ENCODE peak calls at places on chromosomes 12 and 14, in six cellular contexts. One of them, this sample, is unnamed.

GRCh38 chr12:43282106-43282505 is 269.9 kb downstream of the ADAMTS20 start:
- DNase-seq in stimulated activated CD8-positive, alpha-beta memory T cell treated with anti-CD3 and anti-CD28 coated beads, Interleukin-15, amount 100 ng/mL, for 1 hour: no peak
- DNase-seq in AG04450: no peak
- DNase-seq in brain microvascular endothelial cell: no peak
- DNase-seq in EL: peak
- DNase-seq in NCI-H2029 treated with DMSO at 0.1 percent for 48 hours: no peak
- DNase-seq in this sample: no peak

GRCh38 chr12:67541625-67541991 is 106.9 kb upstream of the DYRK2 start:
- DNase-seq in AG04450: no peak
- DNase-seq in NCI-H2029 treated with DMSO at 0.1 percent for 48 hours: peak
- DNase-seq in stimulated activated CD8-positive, alpha-beta memory T cell treated with anti-CD3 and anti-CD28 coated beads, Interleukin-15, amount 100 ng/mL, for 1 hour: no peak
- DNase-seq in brain microvascular endothelial cell: no peak
- DNase-seq in EL: no peak
- DNase-seq in this sample: no peak

GRCh38 chr12:96510306-96510764 is 21.0 kb downstream of the CFAP54 start:
- DNase-seq in AG04450: no peak
- DNase-seq in stimulated activated CD8-positive, alpha-beta memory T cell treated with anti-CD3 and anti-CD28 coated beads, Interleukin-15, amount 100 ng/mL, for 1 hour: no peak
- DNase-seq in brain microvascular endothelial cell: no peak
- DNase-seq in EL: no peak
- DNase-seq in NCI-H2029 treated with DMSO at 0.1 percent for 48 hours: no peak
- DNase-seq in this sample: no peak

GRCh38 chr12:120369476-120370342 is 745 bp upstream of the MSI1 start:
- DNase-seq in EL: no peak
- DNase-seq in brain microvascular endothelial cell: no peak
- DNase-seq in stimulated activated CD8-positive, alpha-beta memory T cell treated with anti-CD3 and anti-CD28 coated beads, Interleukin-15, amount 100 ng/mL, for 1 hour: no peak
- DNase-seq in NCI-H2029 treated with DMSO at 0.1 percent for 48 hours: no peak
- DNase-seq in AG04450: no peak
- DNase-seq in this sample: no peak

GRCh38 chr14:89397569-89397968 is 19.5 kb downstream of the FOXN3 start:
- DNase-seq in stimulated activated CD8-positive, alpha-beta memory T cell treated with anti-CD3 and anti-CD28 coated beads, Interleukin-15, amount 100 ng/mL, for 1 hour: no peak
- DNase-seq in brain microvascular endothelial cell: no peak
- DNase-seq in NCI-H2029 treated with DMSO at 0.1 percent for 48 hours: no peak
- DNase-seq in EL: no peak
- DNase-seq in AG04450: no peak
- DNase-seq in this sample: no peak

GRCh38 chr14:99191663-99192621 is 80.1 kb downstream of the BCL11B start:
- DNase-seq in AG04450: no peak
- DNase-seq in brain microvascular endothelial cell: peak
- DNase-seq in stimulated activated CD8-positive, alpha-beta memory T cell treated with anti-CD3 and anti-CD28 coated beads, Interleukin-15, amount 100 ng/mL, for 1 hour: no peak
- DNase-seq in EL: peak
- DNase-seq in NCI-H2029 treated with DMSO at 0.1 percent for 48 hours: peak
- DNase-seq in this sample: no peak

GRCh38 chr14:53951661-53952265 is 4.9 kb downstream of the BMP4 start:
- DNase-seq in EL: no peak
- DNase-seq in brain microvascular endothelial cell: no peak
- DNase-seq in stimulated activated CD8-positive, alpha-beta memory T cell treated with anti-CD3 and anti-CD28 coated beads, Interleukin-15, amount 100 ng/mL, for 1 hour: no peak
- DNase-seq in AG04450: no peak
- DNase-seq in NCI-H2029 treated with DMSO at 0.1 percent for 48 hours: no peak
- DNase-seq in this sample: no peak

GRCh38 chr12:25323774-25324086 is 73.0 kb upstream of the KRAS start:
- DNase-seq in AG04450: no peak
- DNase-seq in brain microvascular endothelial cell: no peak
- DNase-seq in EL: no peak
- DNase-seq in stimulated activated CD8-positive, alpha-beta memory T cell treated with anti-CD3 and anti-CD28 coated beads, Interleukin-15, amount 100 ng/mL, for 1 hour: no peak
- DNase-seq in NCI-H2029 treated with DMSO at 0.1 percent for 48 hours: no peak
- DNase-seq in this sample: no peak

GRCh38 chr14:89445252-89445973 is 28.4 kb upstream of the FOXN3 start:
- DNase-seq in stimulated activated CD8-positive, alpha-beta memory T cell treated with anti-CD3 and anti-CD28 coated beads, Interleukin-15, amount 100 ng/mL, for 1 hour: no peak
- DNase-seq in NCI-H2029 treated with DMSO at 0.1 percent for 48 hours: no peak
- DNase-seq in brain microvascular endothelial cell: no peak
- DNase-seq in AG04450: no peak
- DNase-seq in EL: peak
- DNase-seq in this sample: no peak

GRCh38 chr14:103496776-103497175 is 25.9 kb downstream of the CKB start:
- DNase-seq in EL: no peak
- DNase-seq in NCI-H2029 treated with DMSO at 0.1 percent for 48 hours: no peak
- DNase-seq in brain microvascular endothelial cell: no peak
- DNase-seq in AG04450: no peak
- DNase-seq in stimulated activated CD8-positive, alpha-beta memory T cell treated with anti-CD3 and anti-CD28 coated beads, Interleukin-15, amount 100 ng/mL, for 1 hour: no peak
- DNase-seq in this sample: no peak

GRCh38 chr12:45284096-45284901 is 68.4 kb downstream of the ANO6 start:
- DNase-seq in EL: peak
- DNase-seq in AG04450: peak
- DNase-seq in NCI-H2029 treated with DMSO at 0.1 percent for 48 hours: no peak
- DNase-seq in stimulated activated CD8-positive, alpha-beta memory T cell treated with anti-CD3 and anti-CD28 coated beads, Interleukin-15, amount 100 ng/mL, for 1 hour: no peak
- DNase-seq in brain microvascular endothelial cell: peak
- DNase-seq in this sample: no peak

GRCh38 chr12:13313886-13314285 is 117.4 kb downstream of the EMP1 start:
- DNase-seq in stimulated activated CD8-positive, alpha-beta memory T cell treated with anti-CD3 and anti-CD28 coated beads, Interleukin-15, amount 100 ng/mL, for 1 hour: no peak
- DNase-seq in EL: no peak
- DNase-seq in AG04450: no peak
- DNase-seq in brain microvascular endothelial cell: no peak
- DNase-seq in NCI-H2029 treated with DMSO at 0.1 percent for 48 hours: no peak
- DNase-seq in this sample: no peak

GRCh38 chr12:18277196-18277595 is 15.9 kb downstream of the PIK3C2G start:
- DNase-seq in NCI-H2029 treated with DMSO at 0.1 percent for 48 hours: no peak
- DNase-seq in stimulated activated CD8-positive, alpha-beta memory T cell treated with anti-CD3 and anti-CD28 coated beads, Interleukin-15, amount 100 ng/mL, for 1 hour: no peak
- DNase-seq in brain microvascular endothelial cell: no peak
- DNase-seq in AG04450: no peak
- DNase-seq in EL: no peak
- DNase-seq in this sample: no peak

GRCh38 chr14:73250781-73251500 is 13.6 kb downstream of the PAPLN start:
- DNase-seq in NCI-H2029 treated with DMSO at 0.1 percent for 48 hours: no peak
- DNase-seq in brain microvascular endothelial cell: no peak
- DNase-seq in AG04450: no peak
- DNase-seq in stimulated activated CD8-positive, alpha-beta memory T cell treated with anti-CD3 and anti-CD28 coated beads, Interleukin-15, amount 100 ng/mL, for 1 hour: no peak
- DNase-seq in EL: no peak
- DNase-seq in this sample: no peak

GRCh38 chr12:20716985-20717384 is 21.9 kb downstream of the SLCO1C1 start:
- DNase-seq in stimulated activated CD8-positive, alpha-beta memory T cell treated with anti-CD3 and anti-CD28 coated beads, Interleukin-15, amount 100 ng/mL, for 1 hour: no peak
- DNase-seq in brain microvascular endothelial cell: no peak
- DNase-seq in NCI-H2029 treated with DMSO at 0.1 percent for 48 hours: no peak
- DNase-seq in AG04450: no peak
- DNase-seq in EL: no peak
- DNase-seq in this sample: no peak

GRCh38 chr14:72649603-72650227 is 244.2 kb downstream of the DPF3 start:
- DNase-seq in brain microvascular endothelial cell: no peak
- DNase-seq in NCI-H2029 treated with DMSO at 0.1 percent for 48 hours: no peak
- DNase-seq in EL: no peak
- DNase-seq in stimulated activated CD8-positive, alpha-beta memory T cell treated with anti-CD3 and anti-CD28 coated beads, Interleukin-15, amount 100 ng/mL, for 1 hour: no peak
- DNase-seq in AG04450: no peak
- DNase-seq in this sample: no peak

GRCh38 chr14:73290279-73290678 is 53.0 kb downstream of the PAPLN start:
- DNase-seq in brain microvascular endothelial cell: no peak
- DNase-seq in EL: no peak
- DNase-seq in stimulated activated CD8-positive, alpha-beta memory T cell treated with anti-CD3 and anti-CD28 coated beads, Interleukin-15, amount 100 ng/mL, for 1 hour: no peak
- DNase-seq in NCI-H2029 treated with DMSO at 0.1 percent for 48 hours: no peak
- DNase-seq in AG04450: no peak
- DNase-seq in this sample: peak

GRCh38 chr14:61188196-61188595 is 92.9 kb downstream of the TMEM30B start:
- DNase-seq in brain microvascular endothelial cell: peak
- DNase-seq in AG04450: no peak
- DNase-seq in NCI-H2029 treated with DMSO at 0.1 percent for 48 hours: no peak
- DNase-seq in EL: peak
- DNase-seq in stimulated activated CD8-positive, alpha-beta memory T cell treated with anti-CD3 and anti-CD28 coated beads, Interleukin-15, amount 100 ng/mL, for 1 hour: no peak
- DNase-seq in this sample: no peak

GRCh38 chr14:23579739-23580138 is 1.1 kb upstream of the JPH4 start:
- DNase-seq in stimulated activated CD8-positive, alpha-beta memory T cell treated with anti-CD3 and anti-CD28 coated beads, Interleukin-15, amount 100 ng/mL, for 1 hour: no peak
- DNase-seq in EL: no peak
- DNase-seq in NCI-H2029 treated with DMSO at 0.1 percent for 48 hours: no peak
- DNase-seq in brain microvascular endothelial cell: no peak
- DNase-seq in AG04450: no peak
- DNase-seq in this sample: no peak

GRCh38 chr14:53180272-53181221 is 27.4 kb upstream of the DDHD1 start:
- DNase-seq in AG04450: no peak
- DNase-seq in EL: peak
- DNase-seq in NCI-H2029 treated with DMSO at 0.1 percent for 48 hours: no peak
- DNase-seq in brain microvascular endothelial cell: peak
- DNase-seq in stimulated activated CD8-positive, alpha-beta memory T cell treated with anti-CD3 and anti-CD28 coated beads, Interleukin-15, amount 100 ng/mL, for 1 hour: no peak
- DNase-seq in this sample: no peak

GRCh38 chr12:90953956-90954421 is 987 bp downstream of the CCER1 start:
- DNase-seq in EL: no peak
- DNase-seq in brain microvascular endothelial cell: no peak
- DNase-seq in NCI-H2029 treated with DMSO at 0.1 percent for 48 hours: no peak
- DNase-seq in AG04450: no peak
- DNase-seq in stimulated activated CD8-positive, alpha-beta memory T cell treated with anti-CD3 and anti-CD28 coated beads, Interleukin-15, amount 100 ng/mL, for 1 hour: no peak
- DNase-seq in this sample: no peak

GRCh38 chr12:57401165-57401564 is 29.7 kb downstream of the R3HDM2 start:
- DNase-seq in NCI-H2029 treated with DMSO at 0.1 percent for 48 hours: peak
- DNase-seq in EL: no peak
- DNase-seq in brain microvascular endothelial cell: no peak
- DNase-seq in AG04450: no peak
- DNase-seq in stimulated activated CD8-positive, alpha-beta memory T cell treated with anti-CD3 and anti-CD28 coated beads, Interleukin-15, amount 100 ng/mL, for 1 hour: no peak
- DNase-seq in this sample: no peak

GRCh38 chr14:61555056-61555838 is 140.1 kb upstream of the HIF1A start:
- DNase-seq in NCI-H2029 treated with DMSO at 0.1 percent for 48 hours: no peak
- DNase-seq in brain microvascular endothelial cell: no peak
- DNase-seq in EL: peak
- DNase-seq in stimulated activated CD8-positive, alpha-beta memory T cell treated with anti-CD3 and anti-CD28 coated beads, Interleukin-15, amount 100 ng/mL, for 1 hour: no peak
- DNase-seq in AG04450: no peak
- DNase-seq in this sample: no peak

This sample was measured in GM13977.